ENCODE peak calls at places on chromosomes 16 and 17, in six cellular contexts. L, Q, U, K, M and P are unnamed samples.

GRCh38 chr17:52024296-52024870 is 134.1 kb downstream of the CA10 start:
- DNase-seq in L (no peak), Q (no peak), U (no peak), K (no peak), M (no peak), P (no peak)

GRCh38 chr16:86566966-86567700 is 504 bp downstream of the FOXC2 start:
- DNase-seq in L (peak), Q (peak), U (no peak), K (no peak), M (no peak), P (no peak)

GRCh38 chr17:13154403-13154802 is 136.6 kb upstream of the ELAC2 start:
- DNase-seq in L (no peak), Q (no peak), U (no peak), K (no peak), M (no peak), P (no peak)

GRCh38 chr16:16127469-16128116 is 95.7 kb downstream of the ABCC6 start:
- DNase-seq in L (no peak), Q (peak), U (peak), K (peak), M (peak), P (peak)

GRCh38 chr16:72934661-72935403 is 113.1 kb downstream of the ZFHX3 start:
- DNase-seq in L (no peak), Q (no peak), U (no peak), K (peak), M (no peak), P (no peak)

GRCh38 chr17:47701603-47702002 is 7.6 kb downstream of the TBKBP1 start:
- DNase-seq in L (no peak), Q (no peak), U (no peak), K (no peak), M (no peak), P (no peak)

GRCh38 chr16:11145821-11146211 is 110.2 kb downstream of the SOCS1 start:
- DNase-seq in L (peak), Q (no peak), U (no peak), K (no peak), M (no peak), P (no peak)

GRCh38 chr16:57349212-57350031 is 9.2 kb upstream of the CCL22 start:
- DNase-seq in L (no peak), Q (no peak), U (no peak), K (no peak), M (no peak), P (peak)

GRCh38 chr16:87978127-87978526 is 26.9 kb downstream of the BANP start:
- DNase-seq in L (no peak), Q (no peak), U (no peak), K (no peak), M (no peak), P (no peak)

GRCh38 chr17:75557075-75557851 is 30.3 kb upstream of the MYO15B start:
- DNase-seq in L (peak), Q (peak), U (peak), K (no peak), M (peak), P (no peak)

GRCh38 chr16:67199011-67199807 is at the start of gene ELMO3:
- DNase-seq in L (peak), Q (no peak), U (peak), K (no peak), M (peak), P (no peak)

GRCh38 chr17:42526031-42526444 is 10.0 kb upstream of the NAGLU start:
- DNase-seq in L (no peak), Q (peak), U (no peak), K (no peak), M (no peak), P (no peak)

GRCh38 chr17:50248255-50248654 is 26.0 kb upstream of the TMEM92 start:
- DNase-seq in L (no peak), Q (no peak), U (no peak), K (no peak), M (no peak), P (no peak)

GRCh38 chr17:17599965-17600364 is 8.5 kb upstream of the PEMT start:
- DNase-seq in L (no peak), Q (no peak), U (no peak), K (no peak), M (no peak), P (no peak)

GRCh38 chr17:38917259-38917658 is 8.2 kb upstream of the LASP1NB start:
- DNase-seq in L (no peak), Q (no peak), U (no peak), K (no peak), M (no peak), P (no peak)
- H3K27ac ChIP-seq in L (no peak), Q (no peak), U (no peak), K (no peak), M (no peak), P (no peak)

DNA sequence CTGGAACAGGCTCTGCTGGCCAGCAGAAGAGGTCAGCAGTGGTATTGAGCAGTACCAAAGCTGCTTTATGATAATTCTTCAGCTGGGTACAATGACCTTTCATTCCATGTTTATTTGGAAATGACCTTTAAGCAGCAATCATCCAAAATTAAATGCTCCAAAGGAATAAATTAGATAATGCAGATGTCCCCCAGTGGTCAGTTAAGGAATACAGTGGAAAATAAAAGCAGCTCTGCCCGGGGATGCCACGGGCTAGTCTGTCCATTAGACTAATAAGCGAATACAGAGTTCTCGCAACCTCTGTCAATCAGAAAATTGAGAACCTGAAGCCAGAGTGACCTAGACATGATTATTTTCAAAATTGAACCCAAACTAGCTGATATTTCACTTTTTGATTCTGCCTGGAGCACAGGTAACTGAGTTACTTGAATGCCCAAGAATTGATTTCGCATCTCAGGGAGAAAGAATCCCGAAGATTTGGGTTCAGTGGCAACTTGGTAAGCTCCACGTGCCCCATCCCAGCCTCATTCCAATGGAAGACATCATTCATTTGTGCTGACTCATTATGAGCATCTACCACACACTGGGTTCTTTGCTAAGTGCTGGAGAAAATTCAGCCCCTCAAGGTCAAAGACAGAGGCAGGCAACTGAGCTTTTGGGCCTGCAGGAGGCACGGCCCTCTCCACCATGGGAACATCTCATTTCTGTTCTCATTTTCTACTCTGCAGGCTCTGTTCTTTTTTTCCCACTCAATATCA is 34.4 kb upstream of the SLC39A11 start:
- DNase-seq in L (no peak), Q (peak), U (no peak), K (no peak), M (no peak), P (no peak)
- TF ChIP-seq CTCF in L (no peak), Q (no peak), U (no peak), K (no peak), M (no peak), P (no peak)

GRCh38 chr16:53571763-53572162 is 68.8 kb upstream of the AKTIP start:
- DNase-seq in L (no peak), Q (no peak), U (no peak), K (no peak), M (no peak), P (no peak)
- H3K4me3 ChIP-seq in L (no peak), Q (no peak), U (no peak), K (no peak), M (no peak), P (no peak)

GRCh38 chr17:44360144-44360533 is 3.5 kb downstream of the FAM171A2 start:
- DNase-seq in L (no peak), Q (no peak), U (no peak), K (no peak), M (no peak), P (no peak)

GRCh38 chr17:44362479-44362963 is 1.1 kb downstream of the FAM171A2 start:
- DNase-seq in L (no peak), Q (no peak), U (no peak), K (no peak), M (no peak), P (no peak)

GRCh38 chr17:44362056-44362355 is 1.6 kb downstream of the FAM171A2 start:
- DNase-seq in L (no peak), Q (no peak), U (no peak), K (no peak), M (no peak), P (no peak)

GRCh38 chr17:44360826-44361225 is 2.8 kb downstream of the FAM171A2 start:
- DNase-seq in L (peak), Q (no peak), U (no peak), K (no peak), M (no peak), P (no peak)

DNA sequence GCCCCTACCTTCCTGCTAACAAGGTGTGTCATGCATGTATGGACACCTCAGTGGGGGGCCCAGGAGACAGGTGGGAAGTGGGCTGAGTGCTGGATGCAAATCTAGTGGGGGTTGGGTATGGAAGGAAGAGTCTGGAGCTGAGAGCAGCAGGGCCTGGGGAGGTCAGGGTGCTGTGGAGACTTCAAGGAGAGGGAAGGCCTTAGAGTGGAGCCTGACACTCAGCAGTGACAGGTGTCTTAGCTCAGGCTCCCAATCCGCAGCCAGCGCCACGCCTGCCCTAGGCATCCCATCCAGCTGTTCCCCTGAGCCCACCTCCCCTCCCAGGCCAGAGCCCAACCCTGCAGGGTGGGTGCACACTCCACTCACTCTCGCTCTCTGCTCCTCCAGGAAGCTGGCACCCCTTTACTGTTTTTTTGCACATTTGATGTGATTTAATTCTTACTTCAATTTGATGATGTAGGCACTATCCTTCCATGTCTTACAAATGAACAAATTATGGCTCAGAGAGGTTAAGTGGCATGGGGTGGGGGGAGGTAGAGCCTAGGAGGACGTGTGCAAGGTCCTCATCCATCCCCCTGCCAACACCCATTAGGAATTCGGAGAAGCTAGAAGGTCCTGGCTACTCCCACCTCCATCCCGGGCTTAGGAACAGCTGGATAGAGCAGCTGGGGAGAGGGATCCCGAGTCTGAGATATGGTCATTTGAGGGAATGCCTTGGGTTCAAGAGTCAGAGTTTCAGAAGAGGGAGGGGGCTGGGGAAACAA is 2.2 kb downstream of the FAM171A2 start:
- DNase-seq in L (peak), Q (no peak), U (no peak), K (no peak), M (no peak), P (no peak)
- H3K27ac ChIP-seq in L (no peak), Q (no peak), U (no peak), K (no peak), M (no peak), P (no peak)

GRCh38 chr17:16428098-16428882 is 12.9 kb downstream of the TRPV2 start:
- DNase-seq in L (peak), Q (peak), U (no peak), K (no peak), M (peak), P (no peak)
- TF ChIP-seq CTCF in L (peak), Q (peak), U (peak), K (peak), M (peak), P (peak)

GRCh38 chr16:83147244-83147643 is 520.5 kb downstream of the CDH13 start:
- DNase-seq in L (no peak), Q (no peak), U (no peak), K (no peak), M (no peak), P (no peak)
- H3K4me3 ChIP-seq in L (no peak), Q (no peak), U (no peak), K (no peak), M (no peak), P (no peak)

DNA sequence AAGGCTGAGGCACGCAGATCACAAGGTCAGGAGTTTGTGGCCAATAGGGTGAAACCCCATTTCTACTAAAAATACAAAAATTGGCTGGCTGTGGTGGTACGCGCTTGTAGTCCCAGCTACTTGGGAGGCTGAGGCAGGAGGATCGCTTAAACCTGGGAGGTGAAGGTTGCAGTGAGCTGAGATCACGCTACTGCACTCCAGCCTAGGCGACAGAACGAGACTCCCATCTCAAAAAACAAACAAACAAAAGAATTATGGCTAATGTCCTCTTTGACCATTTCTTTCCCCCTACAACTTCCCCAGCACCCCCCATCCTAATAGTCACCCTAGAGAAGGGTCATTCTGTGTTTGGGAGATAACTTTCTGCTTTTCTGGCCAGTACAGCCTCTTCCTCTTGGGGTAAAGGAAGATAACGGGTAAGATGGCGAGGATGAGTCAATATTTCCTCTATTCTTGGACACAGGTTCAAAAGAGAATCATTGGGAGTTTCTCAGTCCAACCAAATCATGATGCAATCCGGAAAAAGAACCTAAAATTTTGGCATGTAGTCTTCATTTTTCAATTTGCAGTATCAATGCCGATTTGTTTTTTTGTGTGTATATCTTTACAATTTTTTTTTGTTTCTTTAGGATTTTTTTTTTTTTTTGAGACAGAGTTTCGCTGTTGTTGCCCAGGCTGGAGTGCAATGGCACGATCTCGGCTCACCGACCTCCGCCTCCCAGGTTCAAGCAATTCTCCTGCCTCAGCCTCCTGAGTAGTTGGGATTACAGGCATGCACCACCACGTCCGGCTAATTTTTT is 107.6 kb upstream of the MED13 start:
- DNase-seq in L (no peak), Q (no peak), U (no peak), K (no peak), M (no peak), P (no peak)
- H3K27ac ChIP-seq in L (no peak), Q (no peak), U (no peak), K (no peak), M (no peak), P (no peak)

GRCh38 chr16:1073566-1074378 is 1.2 kb downstream of the SSTR5 start:
- DNase-seq in L (no peak), Q (peak), U (no peak), K (no peak), M (no peak), P (no peak)
- TF ChIP-seq CTCF in L (no peak), Q (peak), U (peak), K (no peak), M (no peak), P (peak)